ENCODE peak calls at places on chromosome 4, in five cellular contexts. O, L, D, I and R are unnamed samples.

GRCh38 chr4:118803253-118803652 is 32.7 kb downstream of the SEC24D start:
- DNase-seq in D (no peak), I (no peak), O (no peak), L (no peak), R (no peak)

GRCh38 chr4:48943387-48943786 is 36.8 kb upstream of the OCIAD2 start:
- DNase-seq in O (peak; percentile 56), D (no peak), L (peak; percentile 57), I (no peak), R (no peak)

GRCh38 chr4:3613980-3614730 is 81.9 kb upstream of the LRPAP1 start:
- DNase-seq in O (no peak), I (peak; percentile 29), L (no peak), D (no peak), R (no peak)

GRCh38 chr4:27048350-27049100 is 187.9 kb downstream of the STIM2 start:
- DNase-seq in L (peak; percentile 21), I (peak; percentile 61), D (no peak), O (peak; percentile 57), R (no peak)

GRCh38 chr4:10204401-10205058 is 87.9 kb upstream of the WDR1 start:
- DNase-seq in L (no peak), O (no peak), I (peak; percentile 93), D (no peak), R (no peak)

GRCh38 chr4:123037809-123038208 is 115.4 kb upstream of the NUDT6 start:
- DNase-seq in I (peak; percentile 56), L (no peak), D (no peak), O (no peak), R (no peak)

GRCh38 chr4:114173968-114174367 is 194.5 kb upstream of the ARSJ start:
- DNase-seq in L (no peak), O (no peak), D (no peak), I (no peak), R (no peak)

GRCh38 chr4:128168701-128169100 is 107.6 kb downstream of the LARP1B start:
- DNase-seq in L (no peak), D (no peak), I (no peak), O (no peak), R (no peak)

GRCh38 chr4:145177511-145177905 is 2.9 kb downstream of the OTUD4 start:
- DNase-seq in I (peak; percentile 77), D (no peak), O (peak; percentile 13), L (no peak), R (no peak)

GRCh38 chr4:72486991-72487390 is 82.0 kb downstream of the ADAMTS3 start:
- DNase-seq in L (no peak), I (no peak), O (peak; percentile 90), D (no peak), R (no peak)

GRCh38 chr4:112036881-112037280 is 108.4 kb upstream of the FAM241A start:
- DNase-seq in I (peak; percentile 35), D (no peak), O (no peak), L (no peak), R (no peak)

GRCh38 chr4:182913036-182913435 is 4.2 kb downstream of the DCTD start:
- DNase-seq in D (no peak), O (no peak), L (no peak), I (no peak), R (no peak)

GRCh38 chr4:24473309-24473721 is 111.0 kb downstream of the DHX15 start:
- DNase-seq in I (peak; percentile 41), D (no peak), L (no peak), O (peak; percentile 38), R (peak; percentile 53)

GRCh38 chr4:156191382-156191781 is 237.7 kb upstream of the CTSO start:
- DNase-seq in I (no peak), L (no peak), O (no peak), D (no peak), R (no peak)

GRCh38 chr4:113591982-113592381 is 169.6 kb downstream of the CAMK2D start:
- DNase-seq in O (no peak), I (peak; percentile 14), L (no peak), D (no peak), R (peak; percentile 10)

GRCh38 chr4:76206222-76206942 is 7.2 kb downstream of the SCARB2 start:
- DNase-seq in L (no peak), O (no peak), I (peak; percentile 62), D (no peak), R (no peak)

GRCh38 chr4:13483142-13484044 is 747 bp downstream of the RAB28 start:
- DNase-seq in D (no peak), L (peak; percentile 10), I (peak; percentile 91), O (peak; percentile 32), R (peak; percentile 48)

GRCh38 chr4:188268081-188268908 is 129.1 kb downstream of the TRIML1 start:
- DNase-seq in I (no peak), O (no peak), L (no peak), D (no peak), R (no peak)

GRCh38 chr4:56389558-56389957 is 2.3 kb upstream of the AASDH start:
- DNase-seq in O (no peak), D (no peak), I (no peak), L (no peak), R (no peak)

GRCh38 chr4:181475781-181476180 is 767.4 kb upstream of the TENM3 start:
- DNase-seq in I (no peak), L (no peak), D (no peak), O (no peak), R (no peak)

GRCh38 chr4:66034671-66035070 is 364.4 kb upstream of the EPHA5 start:
- DNase-seq in D (no peak), I (no peak), O (no peak), L (no peak), R (no peak)

GRCh38 chr4:129822708-129823504 is 727.0 kb downstream of the C4orf33 start:
- DNase-seq in O (peak; percentile 73), I (no peak), D (no peak), L (peak; percentile 53), R (no peak)

DNA sequence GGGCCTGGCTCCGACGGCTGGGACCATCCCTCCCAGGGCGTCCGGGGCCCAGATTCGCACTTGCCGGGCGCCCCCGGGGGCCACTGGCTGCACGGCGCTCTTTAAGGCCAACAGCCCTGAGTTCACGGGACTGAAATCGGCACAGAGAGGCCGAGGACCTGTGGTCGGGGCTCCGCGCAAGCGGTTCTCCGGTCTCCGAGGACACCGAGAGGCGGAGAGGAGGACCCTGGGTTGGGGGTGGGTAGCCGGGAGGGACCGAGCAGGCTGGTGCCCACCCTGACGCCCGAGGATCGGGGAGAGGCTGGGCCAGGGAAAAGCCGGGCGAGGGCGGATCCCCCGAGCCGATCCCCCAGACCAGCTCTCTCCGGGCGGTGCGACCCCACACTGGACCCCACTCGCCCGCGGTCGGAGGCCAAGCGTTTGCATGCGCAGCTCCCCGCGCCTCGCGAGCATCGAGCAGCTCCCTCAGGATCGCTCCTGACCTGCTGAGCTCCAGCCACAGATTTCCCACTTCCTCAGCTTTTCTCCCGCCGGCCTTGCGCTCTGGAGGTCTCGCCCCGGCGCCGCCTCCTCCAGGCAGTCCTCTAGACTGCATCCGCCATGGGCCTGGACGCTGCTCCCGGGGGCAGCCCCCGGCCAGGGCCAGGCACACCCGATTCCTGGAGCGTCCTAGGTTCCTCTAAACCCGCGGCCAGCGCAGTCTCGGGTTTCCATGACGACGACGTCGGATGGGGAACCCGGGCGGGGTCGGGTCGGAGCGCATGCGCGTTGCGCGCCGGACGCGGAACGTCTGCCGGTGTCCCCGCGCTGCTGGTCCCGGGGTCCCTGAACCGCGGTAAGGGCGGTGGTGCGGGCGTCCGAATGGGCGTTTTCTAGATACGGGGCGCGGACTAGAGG is 17.6 kb upstream of the NAT8L start:
- DNase-seq in L (peak; percentile 67), O (peak; percentile 78), I (peak; percentile 86), D (peak; percentile 70), R (peak; percentile 85)
- TF ChIP-seq EZH2 in L (no peak), O (no peak), I (peak; percentile 83), D (peak; percentile 55), R (no peak)

GRCh38 chr4:1232661-1233621 is 16.0 kb downstream of the CTBP1 start:
- DNase-seq in I (no peak), O (no peak), D (no peak), L (no peak), R (no peak)

GRCh38 chr4:1235381-1236102 is 13.4 kb downstream of the CTBP1 start:
- DNase-seq in D (no peak), L (no peak), I (no peak), O (no peak), R (no peak)

GRCh38 chr4:1234296-1234695 is 14.6 kb downstream of the CTBP1 start:
- DNase-seq in D (no peak), I (peak; percentile 48), L (no peak), O (no peak), R (no peak)

GRCh38 chr4:1234811-1235292 is 14.1 kb downstream of the CTBP1 start:
- DNase-seq in I (no peak), O (no peak), L (no peak), D (no peak), R (no peak)

DNA sequence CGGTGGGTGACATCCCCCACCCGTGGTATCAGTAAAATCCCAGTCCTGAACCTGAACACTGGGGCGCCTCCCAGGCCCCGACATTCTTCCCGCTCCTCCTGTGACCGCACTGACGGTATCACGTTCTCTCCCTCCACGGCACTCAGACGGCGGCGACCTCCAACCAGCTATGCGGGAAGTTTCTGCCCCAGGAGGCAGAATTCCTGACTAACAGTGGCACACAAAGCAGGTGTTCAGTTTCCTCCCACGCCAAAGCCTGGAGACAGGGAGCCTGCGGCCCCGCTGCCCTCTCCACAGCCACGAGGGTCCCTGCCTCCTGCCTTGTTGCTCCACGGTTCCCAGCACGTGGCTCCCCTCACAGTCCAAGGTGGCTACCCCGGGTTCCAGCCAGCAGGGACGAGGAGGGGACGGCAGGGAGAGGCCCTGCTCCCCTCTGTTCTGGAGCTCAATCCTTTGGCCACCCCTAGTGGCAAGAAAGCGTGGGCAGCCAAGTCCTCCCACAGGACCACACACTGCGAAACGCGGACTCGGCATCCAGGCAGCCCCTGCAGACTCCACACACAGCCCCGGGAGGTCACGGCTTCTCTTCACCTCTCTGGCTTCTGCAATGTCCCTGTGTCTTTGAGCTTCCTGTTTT is 15.2 kb downstream of the CTBP1 start:
- DNase-seq in L (no peak), D (no peak), O (no peak), I (peak; percentile 23), R (no peak)
- H3K27ac ChIP-seq in L (no peak overlapping the region), D (peak overlapping the region; percentile 49), O (no peak overlapping the region), I (no peak overlapping the region), R (no peak overlapping the region)

DNA sequence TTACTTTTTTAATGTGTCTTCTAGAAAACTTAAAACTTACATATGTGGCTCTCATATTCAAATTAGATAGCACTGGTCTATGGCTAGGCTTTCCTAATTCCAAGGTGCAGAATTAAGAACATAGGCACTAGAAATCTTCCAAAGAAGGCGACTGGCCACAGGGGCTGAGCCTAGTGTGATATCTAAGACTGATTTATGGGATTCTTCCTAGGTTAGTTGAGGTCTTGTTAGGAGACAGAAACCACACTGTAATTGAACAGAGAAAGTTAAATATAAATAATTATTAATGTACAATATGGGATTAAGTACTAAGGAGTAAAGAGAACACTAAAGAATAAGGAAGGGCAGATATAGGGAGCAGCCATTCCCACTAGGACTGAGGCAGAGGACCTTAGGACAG is 48.3 kb downstream of the SNX25 start:
- DNase-seq in O (no peak), L (no peak), I (no peak), D (no peak), R (no peak)
- H3K4me1 ChIP-seq in O (peaks cover 31% of the 10 kb centered on the region), L (peaks cover 29% of the 10 kb centered on the region), I (peaks cover 32% of the 10 kb centered on the region), D (no peaks in the 10 kb centered on the region), R (peaks cover 17% of the 10 kb centered on the region)

DNA sequence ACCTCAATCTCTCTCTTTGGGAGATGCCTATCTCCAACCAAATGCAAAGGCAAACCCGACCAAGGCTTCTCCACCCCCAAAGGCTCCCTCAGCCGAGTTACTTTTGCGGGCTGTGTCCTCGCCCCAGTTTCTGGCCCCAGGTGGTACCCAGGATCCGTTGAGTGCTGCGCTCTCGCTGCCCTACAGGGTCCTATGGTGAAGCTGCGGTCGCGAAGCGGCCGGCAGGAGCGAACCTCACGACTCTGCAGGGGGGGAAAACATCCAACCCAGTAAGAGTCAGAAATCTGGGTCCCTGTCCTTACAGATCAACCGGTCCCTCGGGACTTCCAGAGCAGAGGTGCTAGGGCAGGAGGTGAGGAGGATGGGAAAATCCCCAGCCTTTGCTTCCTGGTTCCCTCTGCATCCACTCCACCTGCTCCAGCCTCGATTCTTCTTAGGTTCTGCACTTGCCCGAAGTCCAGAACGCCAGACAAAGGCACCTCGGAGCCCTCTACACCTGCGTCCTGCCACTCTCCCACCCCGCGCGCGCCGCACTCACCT is 463 bp downstream of the HS3ST1 start:
- DNase-seq in L (no peak), O (no peak), D (no peak), I (no peak), R (no peak)
- TF ChIP-seq EZH2 in L (no peak), O (no peak), D (peak; percentile 41), I (no peak), R (no peak)